ENCODE peak calls at places on chromosomes 16 and 17, in six cellular contexts. One of them, this sample, is unnamed.

GRCh38 chr17:37142294-37142944 is 193.7 kb downstream of the AATF start:
- DNase-seq in AG08395: no peak
- DNase-seq in astrocyte of the spinal cord: no peak
- DNase-seq in GM03348: no peak
- DNase-seq in type B pancreatic cell: no peak
- DNase-seq in T-cell: no peak
- DNase-seq in this sample: no peak

GRCh38 chr17:50953831-50954601 is 87.9 kb upstream of the TOB1 start:
- DNase-seq in AG08395: peak
- DNase-seq in astrocyte of the spinal cord: peak
- DNase-seq in GM03348: peak
- DNase-seq in type B pancreatic cell: no peak
- DNase-seq in T-cell: no peak
- DNase-seq in this sample: no peak

GRCh38 chr17:60439501-60439900 is 17.2 kb downstream of the CHCT1 start:
- DNase-seq in AG08395: peak
- DNase-seq in astrocyte of the spinal cord: peak
- DNase-seq in GM03348: peak
- DNase-seq in type B pancreatic cell: no peak
- DNase-seq in T-cell: no peak
- DNase-seq in this sample: no peak

GRCh38 chr16:5504028-5504758 is 406.6 kb upstream of the EEF2KMT start:
- DNase-seq in AG08395: no peak
- DNase-seq in astrocyte of the spinal cord: peak
- DNase-seq in GM03348: no peak
- DNase-seq in type B pancreatic cell: no peak
- DNase-seq in T-cell: no peak
- DNase-seq in this sample: no peak

GRCh38 chr16:31519746-31520145 is 8.0 kb upstream of the AHSP start:
- DNase-seq in AG08395: no peak
- DNase-seq in astrocyte of the spinal cord: no peak
- DNase-seq in GM03348: no peak
- DNase-seq in type B pancreatic cell: no peak
- DNase-seq in T-cell: no peak
- DNase-seq in this sample: no peak

GRCh38 chr16:35714665-35715064 is 2255.3 kb downstream of the TP53TG3F start:
- DNase-seq in AG08395: no peak
- DNase-seq in astrocyte of the spinal cord: no peak
- DNase-seq in GM03348: no peak
- DNase-seq in type B pancreatic cell: no peak
- DNase-seq in T-cell: no peak
- DNase-seq in this sample: no peak

GRCh38 chr16:66211651-66212050 is 154.8 kb upstream of the CDH5 start:
- DNase-seq in AG08395: no peak
- DNase-seq in astrocyte of the spinal cord: no peak
- DNase-seq in GM03348: no peak
- DNase-seq in type B pancreatic cell: no peak
- DNase-seq in T-cell: no peak
- DNase-seq in this sample: no peak

GRCh38 chr16:52597772-52598483 is 51.0 kb upstream of the TOX3 start:
- DNase-seq in AG08395: no peak
- DNase-seq in astrocyte of the spinal cord: no peak
- DNase-seq in GM03348: no peak
- DNase-seq in type B pancreatic cell: no peak
- DNase-seq in T-cell: no peak
- DNase-seq in this sample: no peak

GRCh38 chr17:4134756-4135155 is 8.1 kb downstream of the ZZEF1 start:
- DNase-seq in AG08395: no peak
- DNase-seq in astrocyte of the spinal cord: no peak
- DNase-seq in GM03348: no peak
- DNase-seq in type B pancreatic cell: no peak
- DNase-seq in T-cell: no peak
- DNase-seq in this sample: no peak

GRCh38 chr16:2206780-2207433 is 1.7 kb downstream of the MLST8 start:
- DNase-seq in AG08395: no peak
- DNase-seq in astrocyte of the spinal cord: no peak
- DNase-seq in GM03348: no peak
- DNase-seq in type B pancreatic cell: no peak
- DNase-seq in T-cell: no peak
- DNase-seq in this sample: no peak

GRCh38 chr17:6551909-6552768 is 4.2 kb downstream of the PITPNM3 start:
- DNase-seq in AG08395: no peak
- DNase-seq in astrocyte of the spinal cord: no peak
- DNase-seq in GM03348: no peak
- DNase-seq in type B pancreatic cell: no peak
- DNase-seq in T-cell: no peak
- DNase-seq in this sample: no peak

GRCh38 chr17:73632513-73632912 is 11.7 kb downstream of the SDK2 start:
- DNase-seq in AG08395: no peak
- DNase-seq in astrocyte of the spinal cord: no peak
- DNase-seq in GM03348: no peak
- DNase-seq in type B pancreatic cell: no peak
- DNase-seq in T-cell: no peak
- DNase-seq in this sample: no peak

GRCh38 chr16:29806641-29807425 is 504 bp downstream of the MAZ start:
- DNase-seq in AG08395: no peak
- DNase-seq in astrocyte of the spinal cord: peak
- DNase-seq in GM03348: no peak
- DNase-seq in type B pancreatic cell: no peak
- DNase-seq in T-cell: no peak
- DNase-seq in this sample: no peak

GRCh38 chr17:66040402-66040801 is 151.5 kb downstream of the CEP112 start:
- DNase-seq in AG08395: no peak
- DNase-seq in astrocyte of the spinal cord: no peak
- DNase-seq in GM03348: no peak
- DNase-seq in type B pancreatic cell: no peak
- DNase-seq in T-cell: no peak
- DNase-seq in this sample: no peak

GRCh38 chr17:76537288-76537577 is 276 bp downstream of the CYGB start:
- DNase-seq in AG08395: peak
- DNase-seq in astrocyte of the spinal cord: no peak
- DNase-seq in GM03348: peak
- DNase-seq in type B pancreatic cell: no peak
- DNase-seq in T-cell: no peak
- DNase-seq in this sample: no peak

This sample was measured in central memory CD4-positive, alpha-beta T cell.